ENCODE peak calls at places on chromosomes 5 and 9, in six cellular contexts. E is GM12878; F is natural killer cell treated with Interleukin-12 subunit alpha and Interleukin-12 subunit beta and Interleukin-15 and Interleukin-18, amount 100 ng/mL, for 72 hours; T is activated CD8-positive, alpha-beta memory T cell treated with anti-CD3 and anti-CD28 coated beads, Interleukin-2, amount 10 ng/mL, durations not matched to agents 7 days and 5 days; Z is ELR; G is amniotic stem cell. C is an unnamed sample.

GRCh38 chr5:854217-854616 is 3.4 kb upstream of the ZDHHC11 start:
- DNase-seq in G (no peak), Z (no peak), E (no peak), F (no peak), T (no peak), C (no peak)

GRCh38 chr5:36786613-36787012 is 90.0 kb upstream of the NIPBL start:
- DNase-seq in Z (no peak), E (no peak), G (no peak), T (no peak), F (no peak), C (no peak)

GRCh38 chr5:178182158-178182876 is 4.9 kb downstream of the GMCL2 start:
- DNase-seq in T (no peak), G (no peak), E (no peak), Z (no peak), F (no peak), C (no peak)

GRCh38 chr5:12017037-12017436 is 112.8 kb upstream of the CTNND2 start:
- DNase-seq in T (no peak), F (no peak), G (no peak), Z (no peak), E (no peak), C (no peak)

GRCh38 chr9:90868555-90868954 is 66.9 kb downstream of the SYK start:
- DNase-seq in E (no peak), Z (no peak), G (no peak), T (no peak), F (no peak), C (no peak)

GRCh38 chr5:122701640-122702523 is 73.0 kb upstream of the SNX2 start:
- DNase-seq in F (no peak), G (no peak), Z (no peak), T (peak), E (peak), C (no peak)

GRCh38 chr5:80246995-80247729 is 8.7 kb downstream of the SERINC5 start:
- DNase-seq in T (peak), Z (peak), F (no peak), G (peak), E (peak), C (no peak)

GRCh38 chr5:170737591-170737990 is 45.9 kb upstream of the GABRP start:
- DNase-seq in E (no peak), T (peak), F (no peak), Z (peak), G (no peak), C (no peak)

GRCh38 chr9:4131946-4132345 is 167.9 kb downstream of the GLIS3 start:
- DNase-seq in Z (no peak), F (no peak), G (no peak), E (no peak), T (no peak), C (no peak)

GRCh38 chr9:113492343-113493079 is 29.0 kb downstream of the RGS3 start:
- DNase-seq in T (no peak), F (no peak), Z (no peak), E (no peak), G (no peak), C (peak)

GRCh38 chr5:145158654-145159199 is 676.4 kb downstream of the PRELID2 start:
- DNase-seq in G (no peak), T (no peak), Z (no peak), F (no peak), E (no peak), C (no peak)

GRCh38 chr9:126373241-126373640 is 46.6 kb downstream of the MVB12B start:
- DNase-seq in E (no peak), F (no peak), G (no peak), T (no peak), Z (peak), C (no peak)

GRCh38 chr9:94111446-94111845 is 27.2 kb downstream of the PTPDC1 start:
- DNase-seq in T (no peak), G (no peak), E (no peak), Z (no peak), F (no peak), C (no peak)

GRCh38 chr5:53335115-53335514 is 145.3 kb upstream of the FST start:
- DNase-seq in G (no peak), E (no peak), F (no peak), Z (no peak), T (no peak), C (no peak)

GRCh38 chr9:129860653-129861446 is 25.6 kb downstream of the USP20 start:
- DNase-seq in Z (no peak), T (peak), E (no peak), F (no peak), G (no peak), C (no peak)

GRCh38 chr5:105905392-105905791 is 1765.3 kb downstream of the EFNA5 start:
- DNase-seq in G (no peak), T (no peak), E (no peak), Z (no peak), F (no peak), C (no peak)

GRCh38 chr5:121968910-121969607 is 7.3 kb downstream of the SRFBP1 start:
- DNase-seq in F (no peak), T (no peak), E (no peak), Z (peak), G (peak), C (peak)

GRCh38 chr9:137454506-137455360 is 4.4 kb downstream of the NSMF start:
- DNase-seq in G (no peak), T (no peak), Z (no peak), E (no peak), F (no peak), C (no peak)

GRCh38 chr5:171428168-171428658 is 8.8 kb downstream of the FGF18 start:
- DNase-seq in Z (no peak), G (no peak), E (no peak), T (no peak), F (no peak), C (no peak)

GRCh38 chr5:108260105-108260857 is 121.6 kb downstream of the FBXL17 start:
- DNase-seq in G (peak), Z (peak), E (peak), F (peak), T (peak), C (peak)

GRCh38 chr9:115649991-115650472 is 503.6 kb upstream of the PAPPA start:
- DNase-seq in Z (peak), G (no peak), T (no peak), E (no peak), F (no peak), C (no peak)

GRCh38 chr5:176486189-176486757 is 38.1 kb downstream of the FAF2 start:
- DNase-seq in E (no peak), G (no peak), Z (no peak), F (no peak), T (no peak), C (no peak)